ENCODE peak calls at places on chromosomes 5 and 9, in eight cellular contexts. Y, B, J, K, R, M, I and S are unnamed samples.
A peak's percentile ranks its signal among the peaks of the same experiment; 100 is the strongest.

GRCh38 chr9:127919253-127919815 is 2.5 kb upstream of the ST6GALNAC4 start:
- DNase-seq in Y (peak; percentile 81), B (peak; percentile 83), J (peak; percentile 84), K (no peak), R (peak; percentile 87), M (peak; percentile 100), I (peak; percentile 98), S (peak; percentile 76)

GRCh38 chr5:54095969-54096368 is 214.4 kb downstream of the ARL15 start:
- DNase-seq in Y (no peak), B (no peak), J (no peak), K (no peak), R (no peak), M (no peak), I (no peak), S (no peak)

GRCh38 chr9:88652876-88653275 is 117.9 kb downstream of the NXNL2 start:
- DNase-seq in Y (no peak), B (no peak), J (no peak), K (no peak), R (no peak), M (peak; percentile 30), I (no peak), S (no peak)

GRCh38 chr9:79955300-79955699 is 383.5 kb downstream of the TLE4 start:
- DNase-seq in Y (no peak), B (no peak), J (no peak), K (no peak), R (no peak), M (no peak), I (no peak), S (no peak)

GRCh38 chr9:74760031-74760700 is 127.6 kb downstream of the TRPM6 start:
- DNase-seq in Y (no peak), B (no peak), J (no peak), K (no peak), R (no peak), M (peak; percentile 85), I (no peak), S (no peak)

GRCh38 chr5:51960617-51961115 is 577.4 kb downstream of the ISL1 start:
- DNase-seq in Y (peak; percentile 22), B (no peak), J (no peak), K (no peak), R (no peak), M (peak; percentile 45), I (peak; percentile 12), S (no peak)

GRCh38 chr9:72305102-72305546 is 59.9 kb downstream of the ZFAND5 start:
- DNase-seq in Y (peak; percentile 96), B (peak; percentile 85), J (peak; percentile 64), K (peak; percentile 26), R (peak; percentile 82), M (peak; percentile 97), I (no peak), S (peak; percentile 78)

GRCh38 chr5:170612256-170612656 is 108.4 kb downstream of the KCNIP1 start:
- DNase-seq in Y (peak; percentile 72), B (no peak), J (no peak), K (no peak), R (no peak), M (no peak), I (no peak), S (no peak)

GRCh38 chr9:83065233-83065632 is 2.3 kb upstream of the RASEF start:
- DNase-seq in Y (no peak), B (no peak), J (no peak), K (no peak), R (no peak), M (no peak), I (no peak), S (no peak)

GRCh38 chr9:137982132-137982666 is 104.6 kb downstream of the CACNA1B start:
- DNase-seq in Y (no peak), B (no peak), J (no peak), K (no peak), R (no peak), M (peak; percentile 3), I (no peak), S (no peak)

GRCh38 chr9:136299116-136299515 is 4.8 kb downstream of the CCDC187 start:
- DNase-seq in Y (no peak), B (no peak), J (no peak), K (no peak), R (no peak), M (no peak), I (no peak), S (no peak)
- H3K27me3 ChIP-seq in Y (no peaks in the 10 kb centered on the region), B (no peaks in the 10 kb centered on the region), J (no peaks in the 10 kb centered on the region), K (peaks cover 20% of the 10 kb centered on the region), R (no peaks in the 10 kb centered on the region), M (peaks cover 62% of the 10 kb centered on the region), I (no peaks in the 10 kb centered on the region), S (no peaks in the 10 kb centered on the region)

DNA sequence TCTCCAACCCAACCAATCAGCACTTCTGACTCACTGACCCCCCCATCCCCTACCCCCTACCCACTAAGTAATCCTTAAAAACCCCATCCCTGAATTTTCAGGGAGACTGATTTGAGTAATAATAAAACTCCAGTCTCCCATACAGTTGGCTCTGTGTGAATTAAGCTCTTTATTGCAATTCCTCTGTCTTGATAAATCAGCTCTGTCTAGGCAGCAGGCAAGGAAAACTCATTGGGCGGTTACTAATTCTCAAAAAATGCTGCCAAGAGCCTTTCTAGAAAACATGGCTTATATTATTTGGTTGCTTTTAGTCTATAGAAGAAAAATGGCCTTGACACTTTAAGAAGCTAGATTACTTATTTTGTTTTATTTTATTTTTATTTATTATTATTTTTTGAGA is 131.7 kb downstream of the SUSD1 start:
- DNase-seq in Y (no peak), B (no peak), J (no peak), K (no peak), R (no peak), M (peak; percentile 40), I (no peak), S (no peak)
- H3K4me1 ChIP-seq in Y (peaks cover 8% of the 10 kb centered on the region), B (peaks cover under 1% of the 10 kb centered on the region), J (no peaks in the 10 kb centered on the region), K (peaks cover 3% of the 10 kb centered on the region), R (no peaks in the 10 kb centered on the region), M (peaks cover 9% of the 10 kb centered on the region), I (peaks cover 9% of the 10 kb centered on the region), S (peaks cover 22% of the 10 kb centered on the region)

GRCh38 chr5:1242733-1243486 is 17.7 kb downstream of the SLC6A18 start:
- DNase-seq in Y (no peak), B (no peak), J (no peak), K (no peak), R (no peak), M (no peak), I (no peak), S (no peak)

GRCh38 chr5:1241509-1242080 is 16.4 kb downstream of the SLC6A18 start:
- DNase-seq in Y (no peak), B (no peak), J (no peak), K (no peak), R (no peak), M (no peak), I (no peak), S (no peak)

GRCh38 chr5:1244255-1244654 is 19.1 kb downstream of the SLC6A18 start:
- DNase-seq in Y (no peak), B (no peak), J (no peak), K (no peak), R (no peak), M (no peak), I (no peak), S (no peak)

GRCh38 chr5:1244976-1245375 is 19.8 kb downstream of the SLC6A18 start:
- DNase-seq in Y (no peak), B (no peak), J (no peak), K (no peak), R (no peak), M (no peak), I (no peak), S (no peak)

DNA sequence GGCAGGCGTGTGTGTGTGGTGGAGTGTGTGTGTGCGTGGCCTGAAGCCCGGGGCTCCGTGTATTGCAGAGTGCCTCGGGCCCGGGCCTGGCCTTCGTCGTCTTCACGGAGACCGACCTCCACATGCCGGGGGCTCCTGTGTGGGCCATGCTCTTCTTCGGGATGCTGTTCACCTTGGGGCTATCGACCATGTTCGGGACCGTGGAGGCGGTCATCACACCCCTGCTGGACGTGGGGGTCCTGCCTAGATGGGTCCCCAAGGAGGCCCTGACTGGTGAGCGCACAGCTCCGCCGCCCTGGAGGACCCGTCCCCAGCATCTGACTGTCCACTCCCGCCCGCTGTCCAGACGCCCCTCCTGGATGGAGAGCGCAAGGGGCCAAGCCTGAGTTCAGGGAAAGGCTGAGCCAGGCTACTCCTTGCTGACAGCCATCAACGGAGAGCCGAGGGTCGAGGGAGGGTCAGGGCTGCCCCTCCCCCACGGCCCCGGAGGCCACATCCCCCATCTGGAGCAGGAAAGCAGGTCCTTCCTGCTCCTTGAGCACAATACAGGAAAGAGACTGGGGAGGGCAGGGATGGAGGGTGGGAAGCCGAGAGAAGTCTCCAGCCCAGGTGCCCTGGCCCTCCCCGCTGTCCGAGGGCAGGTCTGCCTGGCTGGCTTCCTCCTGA is 18.4 kb downstream of the SLC6A18 start:
- DNase-seq in Y (peak; percentile 17), B (no peak), J (no peak), K (no peak), R (no peak), M (no peak), I (no peak), S (no peak)
- H3K27me3 ChIP-seq in Y (no peaks in the 10 kb centered on the region), B (peaks cover 8% of the 10 kb centered on the region), J (peaks cover 14% of the 10 kb centered on the region), K (peaks cover 27% of the 10 kb centered on the region), R (no peaks in the 10 kb centered on the region), M (peaks cover 51% of the 10 kb centered on the region), I (no peaks in the 10 kb centered on the region), S (peaks cover 57% of the 10 kb centered on the region)

DNA sequence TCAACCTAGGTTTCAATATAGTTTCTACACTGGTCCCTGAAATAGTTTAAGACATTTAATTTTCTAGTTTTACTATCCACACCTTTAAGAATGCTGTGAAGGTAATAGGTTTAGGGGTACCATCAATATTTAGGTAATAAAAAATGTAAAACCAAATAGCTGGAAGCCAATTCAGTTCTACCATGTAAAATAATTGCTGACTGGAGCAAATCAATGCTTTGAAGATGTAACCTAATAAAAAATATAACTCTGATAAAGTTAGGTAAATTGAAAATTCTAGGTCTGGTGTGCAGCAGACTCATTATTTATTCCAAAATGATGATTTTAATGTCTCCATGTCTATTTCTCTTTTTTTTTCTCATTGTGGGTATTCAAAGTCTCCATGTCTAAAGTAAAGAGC is 21.8 kb downstream of the CDH6 start:
- DNase-seq in Y (no peak), B (no peak), J (no peak), K (no peak), R (no peak), M (no peak), I (no peak), S (no peak)
- H3K4me1 ChIP-seq in Y (no peaks in the 10 kb centered on the region), B (peaks cover 2% of the 10 kb centered on the region), J (no peaks in the 10 kb centered on the region), K (peaks cover 10% of the 10 kb centered on the region), R (no peaks in the 10 kb centered on the region), M (peaks cover 5% of the 10 kb centered on the region), I (no peaks in the 10 kb centered on the region), S (no peaks in the 10 kb centered on the region)

GRCh38 chr9:1042466-1042865 is 7.7 kb upstream of the DMRT2 start:
- DNase-seq in Y (peak; percentile 74), B (no peak), J (no peak), K (peak; percentile 76), R (no peak), M (no peak), I (no peak), S (no peak)
- H3K27me3 ChIP-seq in Y (peaks cover 60% of the 10 kb centered on the region), B (peaks cover 45% of the 10 kb centered on the region), J (peaks cover 83% of the 10 kb centered on the region), K (peaks cover 86% of the 10 kb centered on the region), R (no peaks in the 10 kb centered on the region), M (peaks cover 12% of the 10 kb centered on the region), I (no peaks in the 10 kb centered on the region), S (peaks cover 43% of the 10 kb centered on the region)

GRCh38 chr9:124795881-124796415 is 19.0 kb downstream of the OLFML2A start:
- DNase-seq in Y (peak; percentile 66), B (no peak), J (no peak), K (no peak), R (no peak), M (no peak), I (no peak), S (peak; percentile 62)
- H3K4me1 ChIP-seq in Y (no peaks in the 10 kb centered on the region), B (peaks cover 26% of the 10 kb centered on the region), J (no peaks in the 10 kb centered on the region), K (no peaks in the 10 kb centered on the region), R (peaks cover 8% of the 10 kb centered on the region), M (peaks cover 19% of the 10 kb centered on the region), I (no peaks in the 10 kb centered on the region), S (peaks cover 55% of the 10 kb centered on the region)

GRCh38 chr9:132717326-132717945 is 47.2 kb downstream of the GTF3C4 start:
- DNase-seq in Y (no peak), B (no peak), J (no peak), K (no peak), R (no peak), M (no peak), I (no peak), S (no peak)
- H3K27me3 ChIP-seq in Y (no peaks in the 10 kb centered on the region), B (no peaks in the 10 kb centered on the region), J (no peaks in the 10 kb centered on the region), K (peaks cover 3% of the 10 kb centered on the region), R (no peaks in the 10 kb centered on the region), M (peaks cover 45% of the 10 kb centered on the region), I (no peaks in the 10 kb centered on the region), S (no peaks in the 10 kb centered on the region)